ENCODE peak calls at places on chromosomes 5 and 9, in ten cellular contexts. One of them, this sample, is unnamed.
A peak's percentile ranks its signal among the peaks of the same experiment; 100 is the strongest.

GRCh38 chr5:61329729-61330128 is 2.3 kb upstream of the ZSWIM6 start:
- DNase-seq in HepG2: peak; percentile 17
- DNase-seq in tibial artery: no peak
- DNase-seq in aorta: no peak
- DNase-seq in naive thymus-derived CD4-positive, alpha-beta T cell: no peak
- DNase-seq in CD8-positive, alpha-beta memory T cell: no peak
- DNase-seq in heart left ventricle: no peak
- DNase-seq in neuronal stem cell: no peak
- DNase-seq in lower lobe of right lung: no peak
- DNase-seq in OCI-LY7: no peak
- DNase-seq in this sample: peak; percentile 62

GRCh38 chr5:81685481-81685880 is 65.4 kb downstream of the SSBP2 start:
- DNase-seq in HepG2: no peak
- DNase-seq in tibial artery: no peak
- DNase-seq in aorta: no peak
- DNase-seq in naive thymus-derived CD4-positive, alpha-beta T cell: no peak
- DNase-seq in CD8-positive, alpha-beta memory T cell: no peak
- DNase-seq in heart left ventricle: no peak
- DNase-seq in neuronal stem cell: no peak
- DNase-seq in lower lobe of right lung: no peak
- DNase-seq in OCI-LY7: peak; percentile 60
- DNase-seq in this sample: no peak

GRCh38 chr5:74173260-74173659 is 467.3 kb downstream of the ENC1 start:
- DNase-seq in HepG2: no peak
- DNase-seq in tibial artery: no peak
- DNase-seq in aorta: no peak
- DNase-seq in naive thymus-derived CD4-positive, alpha-beta T cell: no peak
- DNase-seq in CD8-positive, alpha-beta memory T cell: no peak
- DNase-seq in heart left ventricle: no peak
- DNase-seq in neuronal stem cell: no peak
- DNase-seq in lower lobe of right lung: no peak
- DNase-seq in OCI-LY7: no peak
- DNase-seq in this sample: no peak

GRCh38 chr5:42531611-42532010 is 108.4 kb downstream of the GHR start:
- DNase-seq in HepG2: no peak
- DNase-seq in tibial artery: no peak
- DNase-seq in aorta: no peak
- DNase-seq in naive thymus-derived CD4-positive, alpha-beta T cell: no peak
- DNase-seq in CD8-positive, alpha-beta memory T cell: no peak
- DNase-seq in heart left ventricle: no peak
- DNase-seq in neuronal stem cell: no peak
- DNase-seq in lower lobe of right lung: no peak
- DNase-seq in OCI-LY7: no peak
- DNase-seq in this sample: no peak

GRCh38 chr9:79858509-79858908 is 286.7 kb downstream of the TLE4 start:
- DNase-seq in HepG2: peak; percentile 1
- DNase-seq in tibial artery: no peak
- DNase-seq in aorta: no peak
- DNase-seq in naive thymus-derived CD4-positive, alpha-beta T cell: peak; percentile 36
- DNase-seq in CD8-positive, alpha-beta memory T cell: no peak
- DNase-seq in heart left ventricle: no peak
- DNase-seq in neuronal stem cell: no peak
- DNase-seq in lower lobe of right lung: no peak
- DNase-seq in OCI-LY7: no peak
- DNase-seq in this sample: no peak

GRCh38 chr5:82620957-82621600 is 342.9 kb upstream of the RPS23 start:
- DNase-seq in HepG2: no peak
- DNase-seq in tibial artery: no peak
- DNase-seq in aorta: no peak
- DNase-seq in naive thymus-derived CD4-positive, alpha-beta T cell: no peak
- DNase-seq in CD8-positive, alpha-beta memory T cell: no peak
- DNase-seq in heart left ventricle: no peak
- DNase-seq in neuronal stem cell: no peak
- DNase-seq in lower lobe of right lung: no peak
- DNase-seq in OCI-LY7: no peak
- DNase-seq in this sample: peak; percentile 72

GRCh38 chr5:989961-990530 is 18.6 kb upstream of the NKD2 start:
- DNase-seq in HepG2: no peak
- DNase-seq in tibial artery: peak; percentile 71
- DNase-seq in aorta: no peak
- DNase-seq in naive thymus-derived CD4-positive, alpha-beta T cell: no peak
- DNase-seq in CD8-positive, alpha-beta memory T cell: no peak
- DNase-seq in heart left ventricle: peak; percentile 83
- DNase-seq in neuronal stem cell: no peak
- DNase-seq in lower lobe of right lung: peak; percentile 68
- DNase-seq in OCI-LY7: no peak
- DNase-seq in this sample: peak; percentile 48

GRCh38 chr5:138666226-138666742 is 86.9 kb upstream of the CTNNA1 start:
- DNase-seq in HepG2: no peak
- DNase-seq in tibial artery: no peak
- DNase-seq in aorta: no peak
- DNase-seq in naive thymus-derived CD4-positive, alpha-beta T cell: no peak
- DNase-seq in CD8-positive, alpha-beta memory T cell: no peak
- DNase-seq in heart left ventricle: no peak
- DNase-seq in neuronal stem cell: no peak
- DNase-seq in lower lobe of right lung: no peak
- DNase-seq in OCI-LY7: no peak
- DNase-seq in this sample: no peak

GRCh38 chr5:140207250-140207954 is 32.4 kb downstream of the CYSTM1 start:
- DNase-seq in HepG2: no peak
- DNase-seq in tibial artery: no peak
- DNase-seq in aorta: no peak
- DNase-seq in naive thymus-derived CD4-positive, alpha-beta T cell: no peak
- DNase-seq in CD8-positive, alpha-beta memory T cell: no peak
- DNase-seq in heart left ventricle: no peak
- DNase-seq in neuronal stem cell: no peak
- DNase-seq in lower lobe of right lung: no peak
- DNase-seq in OCI-LY7: no peak
- DNase-seq in this sample: no peak

GRCh38 chr9:68653141-68653595 is 51.9 kb upstream of the PIP5K1B start:
- DNase-seq in HepG2: no peak
- DNase-seq in tibial artery: no peak
- DNase-seq in aorta: no peak
- DNase-seq in naive thymus-derived CD4-positive, alpha-beta T cell: no peak
- DNase-seq in CD8-positive, alpha-beta memory T cell: no peak
- DNase-seq in heart left ventricle: no peak
- DNase-seq in neuronal stem cell: no peak
- DNase-seq in lower lobe of right lung: no peak
- DNase-seq in OCI-LY7: no peak
- DNase-seq in this sample: no peak

GRCh38 chr5:168765220-168766037 is 186.3 kb upstream of the PANK3 start:
- DNase-seq in HepG2: no peak
- DNase-seq in tibial artery: peak; percentile 37
- DNase-seq in aorta: peak; percentile 87
- DNase-seq in naive thymus-derived CD4-positive, alpha-beta T cell: no peak
- DNase-seq in CD8-positive, alpha-beta memory T cell: no peak
- DNase-seq in heart left ventricle: no peak
- DNase-seq in neuronal stem cell: no peak
- DNase-seq in lower lobe of right lung: no peak
- DNase-seq in OCI-LY7: no peak
- DNase-seq in this sample: no peak

GRCh38 chr5:112757468-112758208 is 20.0 kb downstream of the APC start:
- DNase-seq in HepG2: peak; percentile 61
- DNase-seq in tibial artery: no peak
- DNase-seq in aorta: no peak
- DNase-seq in naive thymus-derived CD4-positive, alpha-beta T cell: peak; percentile 64
- DNase-seq in CD8-positive, alpha-beta memory T cell: no peak
- DNase-seq in heart left ventricle: no peak
- DNase-seq in neuronal stem cell: peak; percentile 33
- DNase-seq in lower lobe of right lung: no peak
- DNase-seq in OCI-LY7: peak; percentile 74
- DNase-seq in this sample: peak; percentile 66

GRCh38 chr9:16743375-16743774 is 127.1 kb downstream of the BNC2 start:
- DNase-seq in HepG2: no peak
- DNase-seq in tibial artery: no peak
- DNase-seq in aorta: no peak
- DNase-seq in naive thymus-derived CD4-positive, alpha-beta T cell: no peak
- DNase-seq in CD8-positive, alpha-beta memory T cell: no peak
- DNase-seq in heart left ventricle: no peak
- DNase-seq in neuronal stem cell: no peak
- DNase-seq in lower lobe of right lung: no peak
- DNase-seq in OCI-LY7: no peak
- DNase-seq in this sample: no peak

GRCh38 chr9:89361031-89361430 is 42.7 kb downstream of the SECISBP2 start:
- DNase-seq in HepG2: no peak
- DNase-seq in tibial artery: no peak
- DNase-seq in aorta: no peak
- DNase-seq in naive thymus-derived CD4-positive, alpha-beta T cell: no peak
- DNase-seq in CD8-positive, alpha-beta memory T cell: no peak
- DNase-seq in heart left ventricle: no peak
- DNase-seq in neuronal stem cell: no peak
- DNase-seq in lower lobe of right lung: no peak
- DNase-seq in OCI-LY7: no peak
- DNase-seq in this sample: no peak

GRCh38 chr9:127883959-127884358 is 6.5 kb upstream of the AK1 start:
- DNase-seq in HepG2: no peak
- DNase-seq in tibial artery: no peak
- DNase-seq in aorta: no peak
- DNase-seq in naive thymus-derived CD4-positive, alpha-beta T cell: no peak
- DNase-seq in CD8-positive, alpha-beta memory T cell: no peak
- DNase-seq in heart left ventricle: peak; percentile 40
- DNase-seq in neuronal stem cell: no peak
- DNase-seq in lower lobe of right lung: no peak
- DNase-seq in OCI-LY7: no peak
- DNase-seq in this sample: no peak
- H3K4me1 ChIP-seq in HepG2: peaks cover 4% of the 10 kb centered on the region
- H3K4me1 ChIP-seq in tibial artery: peaks cover 21% of the 10 kb centered on the region
- H3K4me1 ChIP-seq in aorta: no peaks in the 10 kb centered on the region
- H3K4me1 ChIP-seq in naive thymus-derived CD4-positive, alpha-beta T cell: no peaks in the 10 kb centered on the region
- H3K4me1 ChIP-seq in CD8-positive, alpha-beta memory T cell: no peaks in the 10 kb centered on the region
- H3K4me1 ChIP-seq in heart left ventricle: peaks cover 18% of the 10 kb centered on the region
- H3K4me1 ChIP-seq in neuronal stem cell: no peaks in the 10 kb centered on the region
- H3K4me1 ChIP-seq in lower lobe of right lung: peaks cover 8% of the 10 kb centered on the region
- H3K4me1 ChIP-seq in OCI-LY7: peaks cover 33% of the 10 kb centered on the region
- H3K4me1 ChIP-seq in this sample: no peaks in the 10 kb centered on the region

GRCh38 chr5:133957591-133957990 is 10.8 kb downstream of the C5orf15 start:
- DNase-seq in HepG2: no peak
- DNase-seq in tibial artery: no peak
- DNase-seq in aorta: no peak
- DNase-seq in naive thymus-derived CD4-positive, alpha-beta T cell: no peak
- DNase-seq in CD8-positive, alpha-beta memory T cell: no peak
- DNase-seq in heart left ventricle: no peak
- DNase-seq in neuronal stem cell: no peak
- DNase-seq in lower lobe of right lung: no peak
- DNase-seq in OCI-LY7: no peak
- DNase-seq in this sample: no peak

GRCh38 chr5:133950821-133951612 is 17.4 kb downstream of the C5orf15 start:
- DNase-seq in HepG2: no peak
- DNase-seq in tibial artery: no peak
- DNase-seq in aorta: no peak
- DNase-seq in naive thymus-derived CD4-positive, alpha-beta T cell: no peak
- DNase-seq in CD8-positive, alpha-beta memory T cell: no peak
- DNase-seq in heart left ventricle: no peak
- DNase-seq in neuronal stem cell: no peak
- DNase-seq in lower lobe of right lung: no peak
- DNase-seq in OCI-LY7: no peak
- DNase-seq in this sample: no peak

GRCh38 chr5:133957080-133957479 is 11.3 kb downstream of the C5orf15 start:
- DNase-seq in HepG2: no peak
- DNase-seq in tibial artery: no peak
- DNase-seq in aorta: no peak
- DNase-seq in naive thymus-derived CD4-positive, alpha-beta T cell: no peak
- DNase-seq in CD8-positive, alpha-beta memory T cell: no peak
- DNase-seq in heart left ventricle: no peak
- DNase-seq in neuronal stem cell: no peak
- DNase-seq in lower lobe of right lung: no peak
- DNase-seq in OCI-LY7: no peak
- DNase-seq in this sample: no peak

GRCh38 chr5:133952729-133953567 is 15.5 kb downstream of the C5orf15 start:
- DNase-seq in HepG2: no peak
- DNase-seq in tibial artery: peak; percentile 88
- DNase-seq in aorta: peak; percentile 78
- DNase-seq in naive thymus-derived CD4-positive, alpha-beta T cell: no peak
- DNase-seq in CD8-positive, alpha-beta memory T cell: no peak
- DNase-seq in heart left ventricle: no peak
- DNase-seq in neuronal stem cell: no peak
- DNase-seq in lower lobe of right lung: no peak
- DNase-seq in OCI-LY7: no peak
- DNase-seq in this sample: no peak

GRCh38 chr5:133953568-133954145 is 14.8 kb downstream of the C5orf15 start:
- DNase-seq in HepG2: no peak
- DNase-seq in tibial artery: no peak
- DNase-seq in aorta: no peak
- DNase-seq in naive thymus-derived CD4-positive, alpha-beta T cell: no peak
- DNase-seq in CD8-positive, alpha-beta memory T cell: no peak
- DNase-seq in heart left ventricle: no peak
- DNase-seq in neuronal stem cell: no peak
- DNase-seq in lower lobe of right lung: no peak
- DNase-seq in OCI-LY7: no peak
- DNase-seq in this sample: no peak
- H3K27ac ChIP-seq in HepG2: no peak overlapping the region
- H3K27ac ChIP-seq in tibial artery: peak overlapping the region; percentile 86
- H3K27ac ChIP-seq in aorta: peak overlapping the region; percentile 98
- H3K27ac ChIP-seq in naive thymus-derived CD4-positive, alpha-beta T cell: no peak overlapping the region
- H3K27ac ChIP-seq in CD8-positive, alpha-beta memory T cell: no peak overlapping the region
- H3K27ac ChIP-seq in heart left ventricle: peak overlapping the region; percentile 84
- H3K27ac ChIP-seq in neuronal stem cell: no peak overlapping the region
- H3K27ac ChIP-seq in lower lobe of right lung: peak overlapping the region; percentile 53
- H3K27ac ChIP-seq in OCI-LY7: no peak overlapping the region
- H3K27ac ChIP-seq in this sample: no peak overlapping the region

DNA sequence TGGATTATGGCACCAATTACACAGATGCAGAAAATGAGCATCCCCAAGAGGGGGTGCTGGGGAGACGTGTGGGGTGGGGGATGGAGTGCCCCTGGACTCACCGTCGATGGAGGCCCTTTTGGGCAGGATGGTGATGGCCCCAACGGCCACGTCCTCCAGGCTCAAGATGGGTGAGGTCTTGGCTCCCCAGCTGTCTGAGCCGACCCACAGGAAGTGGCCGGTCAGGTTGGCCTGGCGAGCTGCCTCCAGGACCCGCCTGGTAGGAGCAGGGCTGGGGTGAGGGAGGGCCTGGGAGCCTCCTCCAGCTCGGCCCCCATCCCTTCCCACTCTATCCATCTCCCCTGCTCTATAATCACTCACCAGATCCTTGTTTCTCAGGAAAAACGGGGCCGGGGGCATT is 4.6 kb downstream of the GRM6 start:
- DNase-seq in HepG2: no peak
- DNase-seq in tibial artery: no peak
- DNase-seq in aorta: no peak
- DNase-seq in naive thymus-derived CD4-positive, alpha-beta T cell: no peak
- DNase-seq in CD8-positive, alpha-beta memory T cell: no peak
- DNase-seq in heart left ventricle: no peak
- DNase-seq in neuronal stem cell: no peak
- DNase-seq in lower lobe of right lung: no peak
- DNase-seq in OCI-LY7: no peak
- DNase-seq in this sample: peak; percentile 38
- H3K9me3 ChIP-seq in HepG2: peaks cover 40% of the 10 kb centered on the region
- H3K9me3 ChIP-seq in tibial artery: peaks cover 10% of the 10 kb centered on the region
- H3K9me3 ChIP-seq in aorta: peaks cover 13% of the 10 kb centered on the region
- H3K9me3 ChIP-seq in naive thymus-derived CD4-positive, alpha-beta T cell: no peaks in the 10 kb centered on the region
- H3K9me3 ChIP-seq in CD8-positive, alpha-beta memory T cell: no peaks in the 10 kb centered on the region
- H3K9me3 ChIP-seq in heart left ventricle: peaks cover 36% of the 10 kb centered on the region
- H3K9me3 ChIP-seq in neuronal stem cell: peaks cover 37% of the 10 kb centered on the region
- H3K9me3 ChIP-seq in lower lobe of right lung: peaks cover 27% of the 10 kb centered on the region
- H3K9me3 ChIP-seq in OCI-LY7: no peaks in the 10 kb centered on the region
- H3K9me3 ChIP-seq in this sample: peaks cover 69% of the 10 kb centered on the region

DNA sequence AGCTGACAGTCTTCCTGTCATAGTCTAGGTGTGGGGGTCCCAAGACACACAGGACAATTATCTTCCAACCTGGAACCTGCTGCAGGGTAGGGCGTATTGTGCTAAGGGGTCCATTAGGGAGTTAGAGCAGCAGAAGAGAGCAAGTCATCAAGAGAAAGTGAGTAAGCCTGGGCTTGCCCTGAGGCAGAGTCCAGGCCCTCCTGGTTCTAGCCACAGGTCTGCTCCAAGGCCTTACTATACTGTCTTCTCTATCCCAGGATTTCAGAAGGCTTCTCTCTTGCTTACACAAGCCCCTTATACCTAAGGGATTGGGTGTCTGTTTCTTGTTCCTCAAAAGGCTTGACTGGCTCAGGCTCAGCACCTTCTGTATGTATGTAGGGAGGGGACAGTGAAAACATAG is 7.7 kb downstream of the P4HA2 start:
- DNase-seq in HepG2: no peak
- DNase-seq in tibial artery: no peak
- DNase-seq in aorta: peak; percentile 5
- DNase-seq in naive thymus-derived CD4-positive, alpha-beta T cell: no peak
- DNase-seq in CD8-positive, alpha-beta memory T cell: no peak
- DNase-seq in heart left ventricle: no peak
- DNase-seq in neuronal stem cell: no peak
- DNase-seq in lower lobe of right lung: no peak
- DNase-seq in OCI-LY7: no peak
- DNase-seq in this sample: no peak
- H3K4me1 ChIP-seq in HepG2: peaks cover 16% of the 10 kb centered on the region
- H3K4me1 ChIP-seq in tibial artery: peaks cover 67% of the 10 kb centered on the region
- H3K4me1 ChIP-seq in aorta: peaks cover 10% of the 10 kb centered on the region
- H3K4me1 ChIP-seq in naive thymus-derived CD4-positive, alpha-beta T cell: no peaks in the 10 kb centered on the region
- H3K4me1 ChIP-seq in CD8-positive, alpha-beta memory T cell: peaks cover 1% of the 10 kb centered on the region
- H3K4me1 ChIP-seq in heart left ventricle: peaks cover 57% of the 10 kb centered on the region
- H3K4me1 ChIP-seq in neuronal stem cell: no peaks in the 10 kb centered on the region
- H3K4me1 ChIP-seq in lower lobe of right lung: peaks cover 33% of the 10 kb centered on the region
- H3K4me1 ChIP-seq in OCI-LY7: peaks cover 32% of the 10 kb centered on the region
- H3K4me1 ChIP-seq in this sample: peaks cover 13% of the 10 kb centered on the region